ENCODE peak calls at places on chromosomes 5 and 9, in six cellular contexts. One of them, this sample, is unnamed.

GRCh38 chr9:137147793-137148160 is 8.8 kb downstream of the GRIN1 start:
- DNase-seq in psoas muscle: no peak
- DNase-seq in sigmoid colon: no peak
- DNase-seq in heart left ventricle: peak; percentile 37
- DNase-seq in GM23338: no peak
- DNase-seq in esophagus squamous epithelium: no peak
- DNase-seq in this sample: no peak

GRCh38 chr5:137269886-137270285 is 229.2 kb downstream of the SPOCK1 start:
- DNase-seq in psoas muscle: no peak
- DNase-seq in GM23338: no peak
- DNase-seq in heart left ventricle: no peak
- DNase-seq in sigmoid colon: no peak
- DNase-seq in esophagus squamous epithelium: no peak
- DNase-seq in this sample: no peak

GRCh38 chr5:93611900-93612898 is 29.2 kb downstream of the NR2F1 start:
- DNase-seq in GM23338: peak; percentile 65
- DNase-seq in sigmoid colon: no peak
- DNase-seq in heart left ventricle: no peak
- DNase-seq in psoas muscle: no peak
- DNase-seq in esophagus squamous epithelium: no peak
- DNase-seq in this sample: no peak

GRCh38 chr5:306011-306805 is 15.3 kb upstream of the AHRR start:
- DNase-seq in heart left ventricle: no peak
- DNase-seq in GM23338: no peak
- DNase-seq in esophagus squamous epithelium: no peak
- DNase-seq in sigmoid colon: no peak
- DNase-seq in psoas muscle: no peak
- DNase-seq in this sample: peak; percentile 10

GRCh38 chr5:36323926-36324781 is 22.5 kb upstream of the RANBP3L start:
- DNase-seq in esophagus squamous epithelium: no peak
- DNase-seq in sigmoid colon: no peak
- DNase-seq in GM23338: no peak
- DNase-seq in heart left ventricle: no peak
- DNase-seq in psoas muscle: no peak
- DNase-seq in this sample: no peak

GRCh38 chr9:77827104-77827784 is 179.1 kb upstream of the GNA14 start:
- DNase-seq in psoas muscle: no peak
- DNase-seq in heart left ventricle: no peak
- DNase-seq in esophagus squamous epithelium: no peak
- DNase-seq in GM23338: no peak
- DNase-seq in sigmoid colon: no peak
- DNase-seq in this sample: no peak

GRCh38 chr5:5066276-5067186 is 73.6 kb upstream of the ADAMTS16 start:
- DNase-seq in heart left ventricle: no peak
- DNase-seq in sigmoid colon: no peak
- DNase-seq in esophagus squamous epithelium: no peak
- DNase-seq in GM23338: no peak
- DNase-seq in psoas muscle: no peak
- DNase-seq in this sample: no peak

GRCh38 chr9:14158911-14159310 is 155.0 kb downstream of the NFIB start:
- DNase-seq in GM23338: no peak
- DNase-seq in sigmoid colon: no peak
- DNase-seq in heart left ventricle: no peak
- DNase-seq in esophagus squamous epithelium: no peak
- DNase-seq in psoas muscle: no peak
- DNase-seq in this sample: no peak

GRCh38 chr5:128353416-128354107 is 184.5 kb downstream of the FBN2 start:
- DNase-seq in psoas muscle: no peak
- DNase-seq in sigmoid colon: no peak
- DNase-seq in heart left ventricle: no peak
- DNase-seq in esophagus squamous epithelium: no peak
- DNase-seq in GM23338: peak; percentile 13
- DNase-seq in this sample: no peak

GRCh38 chr5:134189031-134189430 is 12.3 kb upstream of the SKP1 start:
- DNase-seq in esophagus squamous epithelium: no peak
- DNase-seq in sigmoid colon: no peak
- DNase-seq in GM23338: no peak
- DNase-seq in psoas muscle: no peak
- DNase-seq in heart left ventricle: no peak
- DNase-seq in this sample: no peak

GRCh38 chr9:133476531-133476930 is 2.4 kb downstream of the SLC2A6 start:
- DNase-seq in GM23338: no peak
- DNase-seq in sigmoid colon: no peak
- DNase-seq in psoas muscle: no peak
- DNase-seq in esophagus squamous epithelium: no peak
- DNase-seq in heart left ventricle: no peak
- DNase-seq in this sample: no peak

GRCh38 chr5:127229185-127229889 is 61.3 kb upstream of the MEGF10 start:
- DNase-seq in esophagus squamous epithelium: no peak
- DNase-seq in heart left ventricle: peak; percentile 81
- DNase-seq in sigmoid colon: peak; percentile 78
- DNase-seq in psoas muscle: peak; percentile 41
- DNase-seq in GM23338: peak; percentile 72
- DNase-seq in this sample: peak; percentile 94

GRCh38 chr9:131969469-131969989 is 110.1 kb downstream of the MED27 start:
- DNase-seq in psoas muscle: no peak
- DNase-seq in GM23338: no peak
- DNase-seq in esophagus squamous epithelium: no peak
- DNase-seq in heart left ventricle: no peak
- DNase-seq in sigmoid colon: no peak
- DNase-seq in this sample: no peak

GRCh38 chr9:133119039-133119438 is 2.0 kb downstream of the RALGDS start:
- DNase-seq in esophagus squamous epithelium: no peak
- DNase-seq in GM23338: no peak
- DNase-seq in heart left ventricle: peak; percentile 79
- DNase-seq in psoas muscle: peak; percentile 70
- DNase-seq in sigmoid colon: peak; percentile 84
- DNase-seq in this sample: peak; percentile 61

GRCh38 chr5:160749026-160749425 is 103.0 kb downstream of the ATP10B start:
- DNase-seq in esophagus squamous epithelium: no peak
- DNase-seq in sigmoid colon: no peak
- DNase-seq in psoas muscle: no peak
- DNase-seq in GM23338: no peak
- DNase-seq in heart left ventricle: no peak
- DNase-seq in this sample: no peak

GRCh38 chr5:160751297-160751696 is 100.7 kb downstream of the ATP10B start:
- DNase-seq in sigmoid colon: no peak
- DNase-seq in esophagus squamous epithelium: no peak
- DNase-seq in heart left ventricle: no peak
- DNase-seq in GM23338: no peak
- DNase-seq in psoas muscle: no peak
- DNase-seq in this sample: no peak

GRCh38 chr5:160747559-160747958 is 104.5 kb downstream of the ATP10B start:
- DNase-seq in heart left ventricle: no peak
- DNase-seq in psoas muscle: no peak
- DNase-seq in GM23338: no peak
- DNase-seq in esophagus squamous epithelium: no peak
- DNase-seq in sigmoid colon: no peak
- DNase-seq in this sample: no peak

GRCh38 chr5:160749682-160750081 is 102.3 kb downstream of the ATP10B start:
- DNase-seq in esophagus squamous epithelium: no peak
- DNase-seq in sigmoid colon: no peak
- DNase-seq in heart left ventricle: no peak
- DNase-seq in psoas muscle: no peak
- DNase-seq in GM23338: no peak
- DNase-seq in this sample: no peak

GRCh38 chr5:160747963-160748362 is 104.0 kb downstream of the ATP10B start:
- DNase-seq in psoas muscle: no peak
- DNase-seq in sigmoid colon: no peak
- DNase-seq in heart left ventricle: no peak
- DNase-seq in esophagus squamous epithelium: no peak
- DNase-seq in GM23338: peak; percentile 14
- DNase-seq in this sample: no peak
- H3K27ac ChIP-seq in psoas muscle: no peak overlapping the region
- H3K27ac ChIP-seq in sigmoid colon: peak overlapping the region; percentile 20
- H3K27ac ChIP-seq in heart left ventricle: no peak overlapping the region
- H3K27ac ChIP-seq in esophagus squamous epithelium: no peak overlapping the region
- H3K27ac ChIP-seq in GM23338: no peak overlapping the region
- H3K27ac ChIP-seq in this sample: no peak overlapping the region

GRCh38 chr5:151063590-151063989 is 17.2 kb downstream of the TNIP1 start:
- DNase-seq in GM23338: no peak
- DNase-seq in heart left ventricle: no peak
- DNase-seq in esophagus squamous epithelium: no peak
- DNase-seq in sigmoid colon: no peak
- DNase-seq in psoas muscle: no peak
- DNase-seq in this sample: peak; percentile 80
- TF ChIP-seq CTCF in GM23338: no peak
- TF ChIP-seq CTCF in heart left ventricle: no peak
- TF ChIP-seq CTCF in esophagus squamous epithelium: no peak
- TF ChIP-seq CTCF in sigmoid colon: no peak
- TF ChIP-seq CTCF in psoas muscle: no peak
- TF ChIP-seq CTCF in this sample: no peak

GRCh38 chr9:125822902-125823301 is 75.7 kb downstream of the PBX3 start:
- DNase-seq in sigmoid colon: no peak
- DNase-seq in heart left ventricle: no peak
- DNase-seq in GM23338: no peak
- DNase-seq in psoas muscle: no peak
- DNase-seq in esophagus squamous epithelium: no peak
- DNase-seq in this sample: no peak

GRCh38 chr9:125822160-125822559 is 75.0 kb downstream of the PBX3 start:
- DNase-seq in psoas muscle: no peak
- DNase-seq in esophagus squamous epithelium: no peak
- DNase-seq in GM23338: no peak
- DNase-seq in sigmoid colon: no peak
- DNase-seq in heart left ventricle: no peak
- DNase-seq in this sample: no peak

GRCh38 chr9:125825762-125826161 is 78.6 kb downstream of the PBX3 start:
- DNase-seq in heart left ventricle: no peak
- DNase-seq in psoas muscle: no peak
- DNase-seq in sigmoid colon: no peak
- DNase-seq in GM23338: no peak
- DNase-seq in esophagus squamous epithelium: no peak
- DNase-seq in this sample: no peak

GRCh38 chr9:125820100-125820804 is 73.1 kb downstream of the PBX3 start:
- DNase-seq in psoas muscle: no peak
- DNase-seq in heart left ventricle: no peak
- DNase-seq in GM23338: peak; percentile 10
- DNase-seq in sigmoid colon: no peak
- DNase-seq in esophagus squamous epithelium: no peak
- DNase-seq in this sample: no peak

DNA sequence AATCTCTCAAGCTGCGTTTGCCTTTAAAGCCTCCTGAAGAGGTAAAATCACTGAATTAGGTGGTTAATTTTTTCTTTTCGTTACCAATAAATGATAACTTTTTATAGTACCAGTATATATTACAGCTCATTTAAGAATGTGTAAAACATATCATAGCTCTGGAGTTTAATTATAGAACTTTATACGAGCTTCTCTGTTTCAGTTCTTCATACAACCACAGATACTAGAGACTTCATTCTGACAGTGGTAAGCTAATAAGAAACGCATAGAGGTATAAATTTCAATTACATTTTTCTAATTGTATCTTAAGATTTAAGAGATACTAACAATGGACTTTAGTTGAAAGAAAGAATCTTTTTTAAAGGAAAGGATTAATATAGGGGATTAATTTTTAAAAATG is 73.9 kb downstream of the PBX3 start:
- DNase-seq in psoas muscle: no peak
- DNase-seq in sigmoid colon: no peak
- DNase-seq in heart left ventricle: no peak
- DNase-seq in esophagus squamous epithelium: no peak
- DNase-seq in GM23338: no peak
- DNase-seq in this sample: no peak
- H3K27ac ChIP-seq in psoas muscle: peak overlapping the region; percentile 6
- H3K27ac ChIP-seq in sigmoid colon: peak overlapping the region; percentile 73
- H3K27ac ChIP-seq in heart left ventricle: peak overlapping the region; percentile 55
- H3K27ac ChIP-seq in esophagus squamous epithelium: no peak overlapping the region
- H3K27ac ChIP-seq in GM23338: no peak overlapping the region
- H3K27ac ChIP-seq in this sample: no peak overlapping the region

GRCh38 chr5:78300464-78301045 is 6.1 kb upstream of the AP3B1 start:
- DNase-seq in heart left ventricle: no peak
- DNase-seq in GM23338: peak; percentile 24
- DNase-seq in psoas muscle: no peak
- DNase-seq in esophagus squamous epithelium: no peak
- DNase-seq in sigmoid colon: no peak
- DNase-seq in this sample: no peak
- TF ChIP-seq CTCF in heart left ventricle: peak; percentile 40
- TF ChIP-seq CTCF in GM23338: peak; percentile 42
- TF ChIP-seq CTCF in psoas muscle: peak; percentile 21
- TF ChIP-seq CTCF in esophagus squamous epithelium: no peak
- TF ChIP-seq CTCF in sigmoid colon: no peak
- TF ChIP-seq CTCF in this sample: peak; percentile 14

GRCh38 chr9:128634651-128635262 is 21.9 kb downstream of the DYNC2I2 start:
- DNase-seq in sigmoid colon: no peak
- DNase-seq in psoas muscle: peak; percentile 20
- DNase-seq in esophagus squamous epithelium: no peak
- DNase-seq in heart left ventricle: peak; percentile 63
- DNase-seq in GM23338: no peak
- DNase-seq in this sample: peak; percentile 81

GRCh38 chr9:128633057-128633456 is 23.6 kb downstream of the DYNC2I2 start:
- DNase-seq in psoas muscle: no peak
- DNase-seq in GM23338: no peak
- DNase-seq in heart left ventricle: no peak
- DNase-seq in sigmoid colon: no peak
- DNase-seq in esophagus squamous epithelium: no peak
- DNase-seq in this sample: peak; percentile 57

GRCh38 chr9:128634111-128634510 is 22.5 kb downstream of the DYNC2I2 start:
- DNase-seq in GM23338: no peak
- DNase-seq in psoas muscle: no peak
- DNase-seq in esophagus squamous epithelium: no peak
- DNase-seq in sigmoid colon: no peak
- DNase-seq in heart left ventricle: no peak
- DNase-seq in this sample: peak; percentile 38

GRCh38 chr9:128632486-128632885 is 24.2 kb downstream of the DYNC2I2 start:
- DNase-seq in esophagus squamous epithelium: no peak
- DNase-seq in psoas muscle: no peak
- DNase-seq in heart left ventricle: no peak
- DNase-seq in GM23338: no peak
- DNase-seq in sigmoid colon: no peak
- DNase-seq in this sample: peak; percentile 42

DNA sequence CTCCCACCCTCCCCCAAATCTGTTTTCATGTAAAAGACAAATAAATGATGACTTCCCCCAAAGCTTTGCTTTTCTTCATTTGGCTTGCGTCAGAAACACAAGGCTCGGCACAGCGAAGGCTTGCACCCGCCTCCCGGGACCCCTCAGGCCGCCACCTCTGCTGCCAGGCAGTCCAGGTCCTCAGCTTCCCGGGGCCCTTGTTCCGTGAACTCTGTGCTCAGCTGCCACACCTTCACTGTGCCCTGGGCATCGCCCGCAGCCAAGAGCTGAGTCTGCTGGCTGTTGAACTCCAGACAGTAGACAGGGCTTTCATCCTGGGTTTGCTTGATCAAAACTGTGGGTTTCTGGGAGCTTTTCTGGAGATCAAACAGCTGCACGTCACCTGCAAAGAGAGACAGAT is 23.0 kb downstream of the DYNC2I2 start:
- DNase-seq in sigmoid colon: no peak
- DNase-seq in heart left ventricle: no peak
- DNase-seq in GM23338: no peak
- DNase-seq in esophagus squamous epithelium: no peak
- DNase-seq in psoas muscle: no peak
- DNase-seq in this sample: peak; percentile 71
- H3K27ac ChIP-seq in sigmoid colon: no peak overlapping the region
- H3K27ac ChIP-seq in heart left ventricle: no peak overlapping the region
- H3K27ac ChIP-seq in GM23338: no peak overlapping the region
- H3K27ac ChIP-seq in esophagus squamous epithelium: no peak overlapping the region
- H3K27ac ChIP-seq in psoas muscle: no peak overlapping the region
- H3K27ac ChIP-seq in this sample: peak overlapping the region; percentile 89